ENCODE peak calls at places on chromosome 10, in seven cellular contexts. R is cardiac fibroblast, G is fibroblast of pulmonary artery, W is DMS79, S is H54, P is tibial nerve, L is aorta. X is an unnamed sample.

GRCh38 chr10:29636178-29636577 is 1.4 kb upstream of the SVIL start:
- DNase-seq in R (peak; percentile 85), G (peak; percentile 89), W (no peak), S (no peak), P (no peak), L (no peak), X (no peak)

GRCh38 chr10:6133331-6134098 is 44.7 kb downstream of the RBM17 start:
- DNase-seq in R (no peak), G (no peak), W (no peak), S (no peak), P (no peak), L (peak; percentile 69), X (no peak)

GRCh38 chr10:74051729-74052342 is 53.9 kb downstream of the VCL start:
- DNase-seq in R (peak; percentile 23), G (no peak), W (no peak), S (no peak), P (no peak), L (no peak), X (no peak)

GRCh38 chr10:101780818-101781654 is 2.2 kb downstream of the NPM3 start:
- DNase-seq in R (peak; percentile 70), G (peak; percentile 72), W (no peak), S (peak; percentile 96), P (no peak), L (peak; percentile 87), X (no peak)

GRCh38 chr10:14608381-14609001 is 166.2 kb downstream of the FAM107B start:
- DNase-seq in R (no peak), G (no peak), W (no peak), S (no peak), P (no peak), L (no peak), X (no peak)

GRCh38 chr10:16439294-16439693 is 2.5 kb downstream of the PTER start:
- DNase-seq in R (peak; percentile 48), G (peak; percentile 31), W (no peak), S (no peak), P (no peak), L (no peak), X (no peak)

GRCh38 chr10:20088302-20088701 is 272.1 kb downstream of the PLXDC2 start:
- DNase-seq in R (no peak), G (no peak), W (no peak), S (no peak), P (no peak), L (no peak), X (no peak)

GRCh38 chr10:130041691-130042225 is 68.9 kb downstream of the C10orf143 start:
- DNase-seq in R (no peak), G (no peak), W (no peak), S (no peak), P (no peak), L (no peak), X (peak; percentile 50)

GRCh38 chr10:104767745-104768144 is 126.7 kb downstream of the SORCS3 start:
- DNase-seq in R (no peak), G (no peak), W (no peak), S (no peak), P (no peak), L (no peak), X (no peak)

GRCh38 chr10:100978896-100979185 is 8.5 kb downstream of the MRPL43 start:
- DNase-seq in R (no peak), G (no peak), W (no peak), S (no peak), P (no peak), L (no peak), X (no peak)

GRCh38 chr10:103145860-103146466 is 47.1 kb downstream of the NT5C2 start:
- DNase-seq in R (peak; percentile 97), G (peak; percentile 97), W (no peak), S (peak; percentile 8), P (peak; percentile 66), L (peak; percentile 81), X (peak; percentile 69)

GRCh38 chr10:114753126-114753525 is 68.5 kb upstream of the FHIP2A start:
- DNase-seq in R (no peak), G (no peak), W (no peak), S (no peak), P (no peak), L (no peak), X (no peak)

GRCh38 chr10:14507156-14507555 is 176.4 kb upstream of the FRMD4A start:
- DNase-seq in R (no peak), G (no peak), W (peak; percentile 20), S (no peak), P (no peak), L (no peak), X (no peak)

GRCh38 chr10:11011966-11012365 is 5.7 kb upstream of the CELF2 start:
- DNase-seq in R (no peak), G (no peak), W (no peak), S (no peak), P (no peak), L (no peak), X (no peak)

GRCh38 chr10:88702848-88703597 is 3.0 kb upstream of the LIPK start:
- DNase-seq in R (no peak), G (no peak), W (no peak), S (no peak), P (no peak), L (no peak), X (no peak)

GRCh38 chr10:1559731-1560130 is 177.6 kb downstream of the ADARB2 start:
- DNase-seq in R (no peak), G (no peak), W (no peak), S (no peak), P (no peak), L (no peak), X (no peak)

GRCh38 chr10:133150656-133151055 is 9.4 kb upstream of the KNDC1 start:
- DNase-seq in R (no peak), G (no peak), W (no peak), S (no peak), P (no peak), L (no peak), X (no peak)

GRCh38 chr10:127877116-127877515 is 15.6 kb downstream of the CLRN3 start:
- DNase-seq in R (no peak), G (no peak), W (no peak), S (no peak), P (no peak), L (no peak), X (no peak)

GRCh38 chr10:92839191-92840085 is 8.9 kb upstream of the EXOC6 start:
- DNase-seq in R (peak; percentile 84), G (peak; percentile 86), W (no peak), S (no peak), P (no peak), L (peak; percentile 85), X (no peak)

GRCh38 chr10:122263971-122264370 is 7.1 kb upstream of the BTBD16 start:
- DNase-seq in R (peak; percentile 88), G (peak; percentile 88), W (no peak), S (no peak), P (no peak), L (no peak), X (peak; percentile 29)

GRCh38 chr10:48456361-48456804 is 148.5 kb downstream of the ARHGAP22 start:
- DNase-seq in R (peak; percentile 58), G (peak; percentile 54), W (no peak), S (no peak), P (no peak), L (peak; percentile 77), X (no peak)

GRCh38 chr10:73209705-73210104 is 37.4 kb downstream of the DNAJC9 start:
- DNase-seq in R (peak; percentile 23), G (peak; percentile 72), W (no peak), S (peak; percentile 22), P (no peak), L (no peak), X (no peak)

GRCh38 chr10:124632566-124632965 is 111.6 kb downstream of the FAM53B start:
- DNase-seq in R (no peak), G (no peak), W (no peak), S (no peak), P (no peak), L (no peak), X (no peak)

GRCh38 chr10:34186740-34187139 is 628.4 kb downstream of the PARD3 start:
- DNase-seq in R (no peak), G (no peak), W (no peak), S (no peak), P (no peak), L (no peak), X (no peak)

GRCh38 chr10:69383485-69384089 is 33.1 kb downstream of the TACR2 start:
- DNase-seq in R (peak; percentile 54), G (peak; percentile 59), W (no peak), S (peak; percentile 56), P (no peak), L (no peak), X (no peak)

GRCh38 chr10:130045091-130045652 is 65.5 kb downstream of the C10orf143 start:
- DNase-seq in R (peak; percentile 5), G (no peak), W (no peak), S (peak; percentile 52), P (no peak), L (peak; percentile 59), X (no peak)